ENCODE peak calls at places on chromosomes 2 and 18, in five cellular contexts. F is Panc1, M is cardiac muscle cell, K is GM10248, B is Calu3. D is an unnamed sample.

GRCh38 chr2:46645681-46646162 is 166.4 kb downstream of the TMEM247 start:
- DNase-seq in F (no peak), M (peak; percentile 92), K (no peak), B (no peak), D (no peak)

GRCh38 chr2:217707116-217707742 is 295.6 kb downstream of the TNS1 start:
- DNase-seq in F (no peak), M (no peak), K (no peak), B (peak; percentile 43), D (no peak)

GRCh38 chr2:57869763-57870344 is 176.8 kb upstream of the VRK2 start:
- DNase-seq in F (no peak), M (no peak), K (no peak), B (no peak), D (no peak)

GRCh38 chr2:26970928-26971627 is 641 bp downstream of the MAPRE3 start:
- DNase-seq in F (no peak), M (peak; percentile 55), K (peak; percentile 27), B (no peak), D (peak; percentile 26)

GRCh38 chr2:159026170-159026569 is 57.7 kb downstream of the TANC1 start:
- DNase-seq in F (no peak), M (no peak), K (no peak), B (no peak), D (no peak)

GRCh38 chr2:121721926-121722325 is 14.7 kb downstream of the NIFK start:
- DNase-seq in F (peak; percentile 75), M (peak; percentile 67), K (no peak), B (no peak), D (no peak)

GRCh38 chr2:235390108-235390815 is 103.6 kb upstream of the AGAP1 start:
- DNase-seq in F (no peak), M (peak; percentile 72), K (no peak), B (peak; percentile 53), D (no peak)

GRCh38 chr2:222707689-222708273 is 36.3 kb downstream of the MOGAT1 start:
- DNase-seq in F (no peak), M (peak; percentile 14), K (peak; percentile 43), B (peak; percentile 37), D (no peak)

GRCh38 chr2:149648282-149649030 is 60.9 kb upstream of the MMADHC start:
- DNase-seq in F (peak; percentile 33), M (peak; percentile 99), K (no peak), B (peak; percentile 22), D (no peak)

GRCh38 chr2:64637000-64637628 is 16.6 kb downstream of the SERTAD2 start:
- DNase-seq in F (no peak), M (no peak), K (peak; percentile 58), B (no peak), D (no peak)

GRCh38 chr2:18435425-18436037 is 124.9 kb downstream of the RDH14 start:
- DNase-seq in F (peak; percentile 43), M (peak; percentile 89), K (no peak), B (peak; percentile 46), D (peak; percentile 53)

GRCh38 chr2:184326076-184326475 is 272.3 kb upstream of the ZNF804A start:
- DNase-seq in F (no peak), M (no peak), K (no peak), B (no peak), D (no peak)

GRCh38 chr2:190533175-190533967 is 1.2 kb downstream of the NEMP2 start:
- DNase-seq in F (no peak), M (peak; percentile 42), K (no peak), B (no peak), D (no peak)

GRCh38 chr18:12310762-12311161 is 2.7 kb downstream of the TUBB6 start:
- DNase-seq in F (no peak), M (no peak), K (no peak), B (no peak), D (no peak)

GRCh38 chr18:55786651-55787272 is 198.8 kb upstream of the TCF4 start:
- DNase-seq in F (no peak), M (no peak), K (no peak), B (no peak), D (no peak)

GRCh38 chr2:86368181-86368824 is 30.9 kb upstream of the REEP1 start:
- DNase-seq in F (peak; percentile 8), M (peak; percentile 62), K (peak; percentile 79), B (peak; percentile 49), D (peak; percentile 69)

GRCh38 chr2:209236369-209236768 is 187.5 kb upstream of the MAP2 start:
- DNase-seq in F (no peak), M (no peak), K (no peak), B (no peak), D (peak; percentile 1)

GRCh38 chr2:207770602-207771404 is 1.1 kb upstream of the FZD5 start:
- DNase-seq in F (no peak), M (peak; percentile 37), K (peak; percentile 30), B (no peak), D (peak; percentile 36)

GRCh38 chr2:43927442-43927841 is 68.3 kb downstream of the LRPPRC start:
- DNase-seq in F (no peak), M (no peak), K (peak; percentile 23), B (no peak), D (no peak)

GRCh38 chr2:52520646-52521045 is 1247.0 kb upstream of the CHAC2 start:
- DNase-seq in F (no peak), M (no peak), K (no peak), B (no peak), D (no peak)

GRCh38 chr18:44569391-44570055 is 111.2 kb upstream of the SETBP1 start:
- DNase-seq in F (no peak), M (no peak), K (no peak), B (no peak), D (no peak)

GRCh38 chr2:160308915-160309314 is 108.8 kb upstream of the ITGB6 start:
- DNase-seq in F (no peak), M (peak; percentile 58), K (no peak), B (no peak), D (no peak)

GRCh38 chr2:98492441-98492840 is 47.8 kb downstream of the INPP4A start:
- DNase-seq in F (no peak), M (no peak), K (no peak), B (no peak), D (no peak)

GRCh38 chr18:67433971-67434370 is 82.5 kb downstream of the DSEL start:
- DNase-seq in F (no peak), M (no peak), K (no peak), B (no peak), D (peak; percentile 4)

GRCh38 chr2:219228026-219228744 is 1.3 kb downstream of the ATG9A start:
- DNase-seq in F (no peak), M (no peak), K (no peak), B (no peak), D (no peak)

GRCh38 chr2:102707796-102708713 is 53.8 kb upstream of the TMEM182 start:
- DNase-seq in F (no peak), M (no peak), K (no peak), B (no peak), D (no peak)

GRCh38 chr2:45329045-45329677 is 281.9 kb downstream of the SRBD1 start:
- DNase-seq in F (no peak), M (peak; percentile 42), K (no peak), B (peak; percentile 70), D (no peak)

GRCh38 chr2:197414039-197414438 is 20.8 kb downstream of the SF3B1 start:
- DNase-seq in F (no peak), M (no peak), K (no peak), B (no peak), D (no peak)

GRCh38 chr2:238646803-238647202 is 201.1 kb upstream of the TWIST2 start:
- DNase-seq in F (no peak), M (no peak), K (peak; percentile 3), B (no peak), D (no peak)

DNA sequence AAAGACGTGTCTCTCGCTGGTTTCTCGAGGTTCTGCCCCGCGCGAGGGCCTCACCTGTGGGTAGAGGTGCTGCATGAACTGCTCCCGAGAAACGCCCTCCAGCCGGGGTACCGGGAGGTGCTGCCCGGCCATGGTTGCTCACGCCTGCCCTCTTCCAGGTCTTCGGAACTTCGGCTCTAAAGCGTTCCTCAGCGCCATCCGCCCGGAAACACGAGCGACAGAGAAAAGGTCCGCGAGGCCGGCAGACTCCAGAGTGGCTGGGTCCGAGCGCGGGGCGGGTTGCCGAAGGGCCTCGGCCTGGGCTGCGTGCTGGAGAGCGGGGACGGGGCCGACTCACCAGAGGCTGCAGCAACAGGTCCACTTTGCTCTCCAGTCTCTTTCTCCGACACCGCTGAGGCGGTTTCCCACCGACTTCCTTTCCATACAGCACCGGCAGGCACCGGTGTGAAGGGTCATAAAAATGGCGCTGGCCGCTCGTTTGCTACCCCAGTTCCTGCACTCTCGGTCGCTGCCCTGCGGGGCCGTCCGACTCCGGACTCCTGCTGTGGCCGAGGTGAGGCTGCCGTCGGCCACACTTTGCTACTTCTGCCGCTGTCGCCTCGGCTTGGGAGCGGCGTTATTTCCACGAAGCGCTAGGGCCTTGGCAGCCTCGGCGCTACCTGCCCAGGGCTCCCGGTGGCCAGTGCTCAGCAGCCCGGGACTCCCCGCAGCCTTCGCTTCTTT is at the start of the genes MAIP1 and TYW5:
- DNase-seq in F (no peak), M (peak; percentile 88), K (peak; percentile 87), B (peak; percentile 86), D (peak; percentile 81)
- TF ChIP-seq CTCF in F (no peak), M (peak; percentile 25), K (peak; percentile 17), B (no peak), D (no peak)

GRCh38 chr2:204576580-204576979 is 31.3 kb downstream of the PARD3B start:
- DNase-seq in F (no peak), M (no peak), K (no peak), B (no peak), D (no peak)
- TF ChIP-seq CTCF in F (no peak), M (no peak), K (no peak), B (no peak), D (no peak)

GRCh38 chr18:58195278-58195721 is 151.3 kb downstream of the NEDD4L start:
- DNase-seq in F (no peak), M (no peak), K (peak; percentile 30), B (peak; percentile 54), D (peak; percentile 30)

GRCh38 chr18:58189008-58189407 is 145.0 kb downstream of the NEDD4L start:
- DNase-seq in F (no peak), M (no peak), K (no peak), B (no peak), D (no peak)

GRCh38 chr18:58194028-58194427 is 150.0 kb downstream of the NEDD4L start:
- DNase-seq in F (no peak), M (no peak), K (no peak), B (no peak), D (peak; percentile 30)

GRCh38 chr18:58192519-58192918 is 148.5 kb downstream of the NEDD4L start:
- DNase-seq in F (no peak), M (no peak), K (no peak), B (no peak), D (no peak)

DNA sequence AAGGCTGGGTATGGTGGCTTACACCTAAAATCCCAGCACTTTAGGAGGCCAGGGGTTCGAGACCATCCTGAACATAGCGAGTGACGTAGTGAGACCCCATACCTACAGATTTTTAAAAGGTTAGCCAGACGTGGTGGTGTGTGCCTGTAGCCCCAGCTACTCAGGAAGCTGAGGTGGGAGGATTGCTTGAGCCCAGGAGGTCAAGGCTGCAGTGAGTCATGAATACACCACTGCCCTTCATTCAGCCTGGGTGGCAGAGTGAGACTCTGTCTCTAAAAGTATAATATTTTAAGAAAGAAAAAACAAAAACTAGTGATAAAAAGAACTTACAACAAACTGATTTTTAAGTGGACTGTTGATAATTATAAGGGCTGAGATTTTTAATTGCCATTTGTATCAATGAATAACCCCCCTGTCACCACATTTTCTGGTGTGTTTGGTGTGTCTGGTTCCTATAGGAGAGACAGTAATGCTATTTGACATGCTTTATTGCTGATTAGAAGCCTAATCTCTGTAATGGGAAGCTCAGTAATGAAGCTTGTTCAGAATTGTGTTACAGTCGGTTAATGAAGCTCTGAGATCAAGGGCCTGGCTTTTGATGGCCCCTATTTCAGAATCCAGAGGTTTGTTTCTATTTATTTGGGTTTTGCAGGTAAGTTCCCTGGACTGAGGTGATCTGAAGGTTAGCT is 147.0 kb downstream of the NEDD4L start:
- DNase-seq in F (no peak), M (no peak), K (no peak), B (no peak), D (no peak)
- TF ChIP-seq CTCF in F (no peak), M (no peak), K (no peak), B (no peak), D (no peak)

GRCh38 chr2:113282747-113283533 is 4.2 kb upstream of the PAX8 start:
- DNase-seq in F (no peak), M (peak; percentile 14), K (no peak), B (peak; percentile 96), D (peak; percentile 25)
- TF ChIP-seq CTCF in F (no peak), M (peak; percentile 15), K (no peak), B (peak; percentile 54), D (no peak)